ENCODE peak calls at places on chromosomes 5 and 9, in five cellular contexts. K is nephron progenitor cell, Q is foreskin fibroblast, C is activated gamma-delta T cell, V is SJCRH30. M is an unnamed sample.

GRCh38 chr5:78320461-78320860 is 26.0 kb upstream of the AP3B1 start:
- DNase-seq in K (no peak), Q (peak), C (no peak), V (peak), M (peak)

GRCh38 chr5:85334-85995 is 6.5 kb upstream of the PLEKHG4B start:
- DNase-seq in K (no peak), Q (no peak), C (no peak), V (no peak), M (no peak)

GRCh38 chr9:111940697-111941096 is 44.1 kb downstream of the UGCG start:
- DNase-seq in K (no peak), Q (no peak), C (no peak), V (no peak), M (no peak)

GRCh38 chr9:22916148-22916547 is 469.5 kb downstream of the DMRTA1 start:
- DNase-seq in K (no peak), Q (no peak), C (no peak), V (no peak), M (no peak)

GRCh38 chr9:105647595-105648349 is 14.5 kb upstream of the TAL2 start:
- DNase-seq in K (no peak), Q (peak), C (no peak), V (peak), M (no peak)

GRCh38 chr9:6931913-6932312 is 174.1 kb downstream of the KDM4C start:
- DNase-seq in K (no peak), Q (peak), C (no peak), V (peak), M (peak)

GRCh38 chr5:160269017-160269416 is 39.7 kb downstream of the FABP6 start:
- DNase-seq in K (no peak), Q (peak), C (no peak), V (peak), M (peak)

GRCh38 chr5:135019314-135019713 is 14.7 kb downstream of the PITX1 start:
- DNase-seq in K (no peak), Q (no peak), C (no peak), V (no peak), M (no peak)

GRCh38 chr9:98635374-98635773 is 73.4 kb downstream of the GABBR2 start:
- DNase-seq in K (no peak), Q (no peak), C (no peak), V (no peak), M (no peak)

M was measured in non-pigmented ciliary epithelial cell.